ENCODE peak calls at places on chromosomes 13 and 19, in seven cellular contexts. One of them, this sample, is unnamed.

GRCh38 chr13:24905242-24905641 is 141.3 kb downstream of the RNF17 start:
- DNase-seq in D341Med: no peak
- DNase-seq in stimulated activated naive CD8-positive, alpha-beta T cell treated with anti-CD3 and anti-CD28 coated beads, Interleukin-15, Interleukin-2, amounts not matched to agents 100 U/mL and 50 U/mL, for 24 hours: no peak
- DNase-seq in NB4: peak
- DNase-seq in CD8-positive, alpha-beta T cell: no peak
- DNase-seq in right lobe of liver: no peak
- DNase-seq in lung: no peak
- DNase-seq in this sample: no peak

GRCh38 chr19:45901912-45902650 is at the start of gene MYPOP:
- DNase-seq in NB4: peak
- DNase-seq in D341Med: no peak
- DNase-seq in right lobe of liver: no peak
- DNase-seq in lung: no peak
- DNase-seq in CD8-positive, alpha-beta T cell: no peak
- DNase-seq in stimulated activated naive CD8-positive, alpha-beta T cell treated with anti-CD3 and anti-CD28 coated beads, Interleukin-15, Interleukin-2, amounts not matched to agents 100 U/mL and 50 U/mL, for 24 hours: peak
- DNase-seq in this sample: no peak

GRCh38 chr19:33292595-33293254 is 9.6 kb downstream of the CEBPA start:
- DNase-seq in lung: peak
- DNase-seq in right lobe of liver: peak
- DNase-seq in CD8-positive, alpha-beta T cell: no peak
- DNase-seq in NB4: peak
- DNase-seq in stimulated activated naive CD8-positive, alpha-beta T cell treated with anti-CD3 and anti-CD28 coated beads, Interleukin-15, Interleukin-2, amounts not matched to agents 100 U/mL and 50 U/mL, for 24 hours: no peak
- DNase-seq in D341Med: no peak
- DNase-seq in this sample: no peak

GRCh38 chr19:10510301-10510802 is 6.9 kb downstream of the S1PR5 start:
- DNase-seq in stimulated activated naive CD8-positive, alpha-beta T cell treated with anti-CD3 and anti-CD28 coated beads, Interleukin-15, Interleukin-2, amounts not matched to agents 100 U/mL and 50 U/mL, for 24 hours: peak
- DNase-seq in right lobe of liver: no peak
- DNase-seq in D341Med: peak
- DNase-seq in CD8-positive, alpha-beta T cell: peak
- DNase-seq in lung: no peak
- DNase-seq in NB4: peak
- DNase-seq in this sample: no peak

GRCh38 chr13:110625771-110626321 is 10.5 kb downstream of the NAXD start:
- DNase-seq in right lobe of liver: no peak
- DNase-seq in CD8-positive, alpha-beta T cell: no peak
- DNase-seq in NB4: no peak
- DNase-seq in lung: no peak
- DNase-seq in D341Med: no peak
- DNase-seq in stimulated activated naive CD8-positive, alpha-beta T cell treated with anti-CD3 and anti-CD28 coated beads, Interleukin-15, Interleukin-2, amounts not matched to agents 100 U/mL and 50 U/mL, for 24 hours: no peak
- DNase-seq in this sample: no peak

GRCh38 chr13:39816936-39817335 is 161.5 kb downstream of the COG6 start:
- DNase-seq in right lobe of liver: no peak
- DNase-seq in CD8-positive, alpha-beta T cell: no peak
- DNase-seq in lung: no peak
- DNase-seq in D341Med: no peak
- DNase-seq in NB4: no peak
- DNase-seq in stimulated activated naive CD8-positive, alpha-beta T cell treated with anti-CD3 and anti-CD28 coated beads, Interleukin-15, Interleukin-2, amounts not matched to agents 100 U/mL and 50 U/mL, for 24 hours: no peak
- DNase-seq in this sample: no peak

GRCh38 chr13:113354831-113355610 is 8.9 kb downstream of the GRTP1 start:
- DNase-seq in right lobe of liver: peak
- DNase-seq in lung: no peak
- DNase-seq in CD8-positive, alpha-beta T cell: no peak
- DNase-seq in NB4: no peak
- DNase-seq in stimulated activated naive CD8-positive, alpha-beta T cell treated with anti-CD3 and anti-CD28 coated beads, Interleukin-15, Interleukin-2, amounts not matched to agents 100 U/mL and 50 U/mL, for 24 hours: no peak
- DNase-seq in D341Med: no peak
- DNase-seq in this sample: no peak

GRCh38 chr13:37914781-37915391 is 45.3 kb upstream of the TRPC4 start:
- DNase-seq in right lobe of liver: no peak
- DNase-seq in D341Med: no peak
- DNase-seq in CD8-positive, alpha-beta T cell: no peak
- DNase-seq in NB4: no peak
- DNase-seq in lung: no peak
- DNase-seq in stimulated activated naive CD8-positive, alpha-beta T cell treated with anti-CD3 and anti-CD28 coated beads, Interleukin-15, Interleukin-2, amounts not matched to agents 100 U/mL and 50 U/mL, for 24 hours: no peak
- DNase-seq in this sample: peak

GRCh38 chr19:16449330-16449961 is 22.3 kb downstream of the EPS15L1 start:
- DNase-seq in D341Med: no peak
- DNase-seq in lung: no peak
- DNase-seq in CD8-positive, alpha-beta T cell: no peak
- DNase-seq in NB4: peak
- DNase-seq in right lobe of liver: no peak
- DNase-seq in stimulated activated naive CD8-positive, alpha-beta T cell treated with anti-CD3 and anti-CD28 coated beads, Interleukin-15, Interleukin-2, amounts not matched to agents 100 U/mL and 50 U/mL, for 24 hours: peak
- DNase-seq in this sample: no peak

GRCh38 chr13:113926951-113927660 is 46.8 kb downstream of the C13orf46 start:
- DNase-seq in CD8-positive, alpha-beta T cell: no peak
- DNase-seq in lung: no peak
- DNase-seq in right lobe of liver: no peak
- DNase-seq in stimulated activated naive CD8-positive, alpha-beta T cell treated with anti-CD3 and anti-CD28 coated beads, Interleukin-15, Interleukin-2, amounts not matched to agents 100 U/mL and 50 U/mL, for 24 hours: no peak
- DNase-seq in D341Med: no peak
- DNase-seq in NB4: no peak
- DNase-seq in this sample: no peak

GRCh38 chr19:27736225-27736624 is 1476.7 kb downstream of the UQCRFS1 start:
- DNase-seq in stimulated activated naive CD8-positive, alpha-beta T cell treated with anti-CD3 and anti-CD28 coated beads, Interleukin-15, Interleukin-2, amounts not matched to agents 100 U/mL and 50 U/mL, for 24 hours: no peak
- DNase-seq in NB4: no peak
- DNase-seq in D341Med: no peak
- DNase-seq in right lobe of liver: no peak
- DNase-seq in CD8-positive, alpha-beta T cell: no peak
- DNase-seq in lung: peak
- DNase-seq in this sample: no peak

GRCh38 chr19:48308695-48309586 is 16.4 kb upstream of the EMP3 start:
- DNase-seq in NB4: peak
- DNase-seq in D341Med: no peak
- DNase-seq in right lobe of liver: peak
- DNase-seq in stimulated activated naive CD8-positive, alpha-beta T cell treated with anti-CD3 and anti-CD28 coated beads, Interleukin-15, Interleukin-2, amounts not matched to agents 100 U/mL and 50 U/mL, for 24 hours: no peak
- DNase-seq in lung: no peak
- DNase-seq in CD8-positive, alpha-beta T cell: no peak
- DNase-seq in this sample: no peak

GRCh38 chr19:51480590-51480989 is 2.3 kb downstream of the CEACAM18 start:
- DNase-seq in CD8-positive, alpha-beta T cell: no peak
- DNase-seq in lung: no peak
- DNase-seq in NB4: peak
- DNase-seq in D341Med: no peak
- DNase-seq in right lobe of liver: no peak
- DNase-seq in stimulated activated naive CD8-positive, alpha-beta T cell treated with anti-CD3 and anti-CD28 coated beads, Interleukin-15, Interleukin-2, amounts not matched to agents 100 U/mL and 50 U/mL, for 24 hours: peak
- DNase-seq in this sample: peak

GRCh38 chr19:3029070-3029923 is at the start of gene TLE2:
- DNase-seq in D341Med: peak
- DNase-seq in right lobe of liver: no peak
- DNase-seq in stimulated activated naive CD8-positive, alpha-beta T cell treated with anti-CD3 and anti-CD28 coated beads, Interleukin-15, Interleukin-2, amounts not matched to agents 100 U/mL and 50 U/mL, for 24 hours: no peak
- DNase-seq in NB4: no peak
- DNase-seq in lung: no peak
- DNase-seq in CD8-positive, alpha-beta T cell: no peak
- DNase-seq in this sample: no peak

This sample was measured in NT2/D1.